ENCODE peak calls at places on chromosomes 1 and 21, in four cellular contexts. M is psoas muscle, Z is M059J, V is cardiac muscle cell. L is an unnamed sample.

GRCh38 chr1:35031103-35031452 is 667 bp downstream of the ZMYM6 start:
- DNase-seq in Z (peak), M (peak), V (peak), L (peak)

GRCh38 chr21:42619841-42620240 is 33.6 kb upstream of the PDE9A start:
- DNase-seq in Z (no peak), M (no peak), V (no peak), L (no peak)

GRCh38 chr1:15290382-15290781 is 43.4 kb downstream of the FHAD1 start:
- DNase-seq in Z (peak), V (no peak), M (no peak), L (no peak)

GRCh38 chr1:25099343-25099951 is 132.9 kb downstream of the SYF2 start:
- DNase-seq in V (no peak), M (no peak), Z (no peak), L (no peak)

GRCh38 chr1:182175340-182176068 is 114.0 kb upstream of the ZNF648 start:
- DNase-seq in M (no peak), Z (no peak), V (no peak), L (no peak)

GRCh38 chr21:42684109-42684916 is 30.9 kb downstream of the PDE9A start:
- DNase-seq in Z (peak), V (no peak), M (no peak), L (no peak)

GRCh38 chr1:234621657-234622335 is 11.8 kb upstream of the IRF2BP2 start:
- DNase-seq in V (no peak), M (no peak), Z (peak), L (no peak)

GRCh38 chr1:234527346-234527745 is 48.4 kb upstream of the TARBP1 start:
- DNase-seq in Z (no peak), V (no peak), M (no peak), L (no peak)

GRCh38 chr1:13570924-13571323 is 12.7 kb upstream of the PDPN start:
- DNase-seq in Z (no peak), V (no peak), M (no peak), L (no peak)

GRCh38 chr1:26089125-26089524 is 21.7 kb upstream of the TRIM63 start:
- DNase-seq in V (no peak), Z (no peak), M (no peak), L (no peak)

GRCh38 chr1:176444286-176444685 is 18.7 kb upstream of the PAPPA2 start:
- DNase-seq in Z (no peak), V (no peak), M (no peak), L (no peak)

GRCh38 chr1:230032882-230033281 is 34.2 kb upstream of the GALNT2 start:
- DNase-seq in Z (no peak), M (no peak), V (no peak), L (no peak)

GRCh38 chr21:46621457-46622182 is 13.9 kb upstream of the PRMT2 start:
- DNase-seq in Z (no peak), V (no peak), M (no peak), L (no peak)

GRCh38 chr1:94143809-94144176 is 22.8 kb upstream of the ABCA4 start:
- DNase-seq in M (no peak), Z (no peak), V (no peak), L (no peak)

GRCh38 chr1:226975259-226975908 is 35.3 kb downstream of the COQ8A start:
- DNase-seq in V (no peak), Z (no peak), M (no peak), L (no peak)

GRCh38 chr1:43975249-43975961 is 645 bp downstream of the ATP6V0B start:
- DNase-seq in V (peak), M (peak), Z (peak), L (no peak)

GRCh38 chr1:172381981-172382380 is 38.5 kb upstream of the C1orf105 start:
- DNase-seq in Z (no peak), M (no peak), V (no peak), L (no peak)

GRCh38 chr1:238991730-238992490 is 394.5 kb upstream of the CHRM3 start:
- DNase-seq in M (no peak), V (no peak), Z (peak), L (no peak)

GRCh38 chr1:31580513-31580870 is 4.2 kb downstream of the TINAGL1 start:
- DNase-seq in V (no peak), M (no peak), Z (no peak), L (peak)

GRCh38 chr1:236535190-236535589 is 11.4 kb downstream of the LGALS8 start:
- DNase-seq in Z (no peak), M (no peak), V (no peak), L (no peak)

GRCh38 chr1:93489756-93490155 is 41.8 kb downstream of the FNBP1L start:
- DNase-seq in M (no peak), V (no peak), Z (no peak), L (no peak)

GRCh38 chr1:29305943-29306342 is 69.6 kb downstream of the PTPRU start:
- DNase-seq in V (no peak), Z (no peak), M (no peak), L (no peak)

GRCh38 chr1:109253803-109254620 is 4.7 kb downstream of the CELSR2 start:
- DNase-seq in V (peak), Z (peak), M (no peak), L (no peak)

GRCh38 chr1:41980872-41981653 is 62.3 kb upstream of the HIVEP3 start:
- DNase-seq in V (no peak), M (no peak), Z (no peak), L (no peak)

GRCh38 chr1:117059334-117059677 is 820 bp upstream of the TTF2 start:
- DNase-seq in M (peak), V (no peak), Z (peak), L (peak)

GRCh38 chr1:91374086-91374485 is 30.6 kb downstream of the HFM1 start:
- DNase-seq in M (no peak), Z (no peak), V (no peak), L (no peak)

GRCh38 chr1:220454155-220454777 is 73.7 kb upstream of the MARK1 start:
- DNase-seq in M (no peak), Z (no peak), V (no peak), L (no peak)